ENCODE peak calls at places on chromosome 2, in four cellular contexts. N is CD4-positive, alpha-beta memory T cell; D is hepatocyte; B is CD8-positive, alpha-beta T cell. U is an unnamed sample.

GRCh38 chr2:158518083-158518482 is 61.3 kb downstream of the PKP4 start:
- DNase-seq in B (no peak), D (no peak), N (no peak), U (no peak)

GRCh38 chr2:73107211-73107926 is 5.4 kb downstream of the RAB11FIP5 start:
- DNase-seq in N (peak), D (no peak), B (no peak), U (no peak)

GRCh38 chr2:59167514-59167913 is 926.4 kb upstream of the FANCL start:
- DNase-seq in B (no peak), N (no peak), D (no peak), U (no peak)

GRCh38 chr2:219444566-219445091 is 10.0 kb downstream of the SPEG start:
- DNase-seq in B (no peak), D (no peak), N (no peak), U (no peak)

GRCh38 chr2:199335502-199335901 is 122.2 kb downstream of the SATB2 start:
- DNase-seq in B (no peak), D (no peak), N (no peak), U (no peak)

GRCh38 chr2:193701484-193701883 is 1506.8 kb upstream of the TMEFF2 start:
- DNase-seq in D (no peak), N (no peak), B (no peak), U (no peak)

GRCh38 chr2:161384864-161385263 is 31.2 kb upstream of the TBR1 start:
- DNase-seq in B (no peak), D (no peak), N (peak), U (no peak)

GRCh38 chr2:16617282-16618266 is 48.1 kb downstream of the CYRIA start:
- DNase-seq in B (no peak), D (peak), N (no peak), U (peak)

GRCh38 chr2:74505448-74506246 is 1.8 kb downstream of the PCGF1 start:
- DNase-seq in B (no peak), N (no peak), D (no peak), U (no peak)

GRCh38 chr2:2898744-2899143 is 478.9 kb downstream of the EIPR1 start:
- DNase-seq in D (no peak), N (no peak), B (no peak), U (no peak)

GRCh38 chr2:219497495-219498279 is 1.0 kb upstream of the GMPPA start:
- DNase-seq in N (no peak), B (no peak), D (peak), U (peak)

GRCh38 chr2:96503637-96504243 is 1.4 kb downstream of the NEURL3 start:
- DNase-seq in B (no peak), D (no peak), N (no peak), U (no peak)

GRCh38 chr2:80312282-80312839 is 7.8 kb upstream of the LRRTM1 start:
- DNase-seq in B (no peak), D (no peak), N (no peak), U (no peak)
- H3K27ac ChIP-seq in B (no peak), D (no peak), N (no peak), U (no peak)

GRCh38 chr2:64262068-64262467 is 117.8 kb upstream of the PELI1 start:
- DNase-seq in N (no peak), D (peak), B (no peak), U (no peak)

GRCh38 chr2:64262816-64263215 is 118.6 kb upstream of the PELI1 start:
- DNase-seq in N (no peak), B (no peak), D (no peak), U (no peak)

GRCh38 chr2:64260093-64260808 is 116.0 kb upstream of the PELI1 start:
- DNase-seq in B (no peak), D (no peak), N (no peak), U (no peak)

GRCh38 chr2:64259301-64259700 is 115.1 kb upstream of the PELI1 start:
- DNase-seq in N (no peak), B (no peak), D (no peak), U (no peak)

GRCh38 chr2:64260817-64261216 is 116.6 kb upstream of the PELI1 start:
- DNase-seq in D (no peak), N (peak), B (no peak), U (no peak)
- H3K27ac ChIP-seq in D (peak), N (peak), B (no peak), U (peak)

DNA sequence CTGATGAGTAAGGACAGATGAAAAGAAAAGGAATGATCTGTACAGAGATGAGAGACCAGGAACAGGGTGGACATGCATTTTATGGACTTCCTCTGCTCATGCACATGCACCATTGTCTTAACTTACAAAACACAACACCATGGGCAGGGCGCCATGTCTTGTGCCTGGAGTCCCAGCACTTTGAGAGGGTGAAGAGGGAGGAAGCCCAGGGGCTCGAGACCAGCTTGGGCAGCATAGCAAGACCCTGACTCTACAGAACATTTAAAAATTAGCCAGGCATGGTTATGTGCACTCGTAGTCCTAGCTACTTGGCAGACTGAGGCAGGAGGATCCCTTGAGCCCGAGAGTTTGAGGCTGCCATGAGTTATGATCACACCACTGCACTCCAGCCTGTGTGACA is 86.9 kb downstream of the ZFP36L2 start:
- DNase-seq in B (no peak), D (peak), N (no peak), U (no peak)
- H3K27ac ChIP-seq in B (peak), D (no peak), N (peak), U (no peak)

DNA sequence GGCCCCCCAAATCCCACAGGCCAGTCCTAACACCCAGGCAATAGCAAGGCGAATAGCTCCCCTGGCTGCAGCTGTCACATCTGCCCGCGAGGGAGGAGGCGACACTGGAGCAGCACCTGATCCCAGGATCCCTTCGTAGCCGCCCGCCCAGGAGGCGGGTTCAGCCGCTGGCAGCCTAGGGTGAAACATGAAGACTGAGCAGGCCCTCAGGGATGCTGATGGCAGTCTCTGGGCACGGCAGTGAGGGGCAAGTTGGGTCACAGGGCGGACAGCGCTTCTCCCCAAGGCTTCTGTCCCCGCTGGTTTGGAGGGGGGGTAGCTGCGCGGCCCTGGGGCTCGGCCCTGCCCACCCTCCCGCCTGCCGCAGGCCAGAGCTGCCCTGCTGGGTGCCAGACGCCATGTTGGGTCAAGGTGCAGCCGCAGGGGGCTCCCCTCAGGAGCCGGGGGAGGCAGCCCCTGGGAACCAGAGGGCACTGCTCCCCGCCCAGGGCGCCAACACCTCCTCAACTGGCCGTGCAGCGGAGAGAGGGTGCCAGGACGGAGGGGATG is 1.9 kb downstream of the DNMT3A start:
- DNase-seq in D (peak), N (peak), B (no peak), U (no peak)
- H3K27ac ChIP-seq in D (peak), N (peak), B (no peak), U (peak)

DNA sequence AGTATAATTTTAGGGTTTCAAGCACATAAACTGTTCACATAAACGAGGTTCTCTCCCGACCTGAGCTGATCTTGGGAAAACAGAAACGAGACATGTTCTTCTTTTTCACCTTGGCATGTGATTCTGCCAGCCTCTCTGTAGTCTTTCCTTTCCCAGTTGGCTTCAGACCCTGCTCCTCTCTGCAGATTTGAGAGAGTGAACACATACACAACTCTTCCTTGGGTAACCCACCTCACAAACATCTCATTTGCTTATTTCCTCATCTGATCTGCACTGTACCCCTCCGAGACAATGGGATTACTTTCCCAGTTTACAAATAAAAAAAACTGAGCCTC is 46.1 kb downstream of the REEP1 start:
- DNase-seq in B (no peak), N (no peak), D (no peak), U (no peak)
- H3K27ac ChIP-seq in B (no peak), N (no peak), D (no peak), U (no peak)

GRCh38 chr2:241161646-241162281 is 11.5 kb downstream of the PPP1R7 start:
- DNase-seq in D (peak), N (no peak), B (no peak), U (no peak)
- H3K27ac ChIP-seq in D (no peak), N (no peak), B (no peak), U (peak)

DNA sequence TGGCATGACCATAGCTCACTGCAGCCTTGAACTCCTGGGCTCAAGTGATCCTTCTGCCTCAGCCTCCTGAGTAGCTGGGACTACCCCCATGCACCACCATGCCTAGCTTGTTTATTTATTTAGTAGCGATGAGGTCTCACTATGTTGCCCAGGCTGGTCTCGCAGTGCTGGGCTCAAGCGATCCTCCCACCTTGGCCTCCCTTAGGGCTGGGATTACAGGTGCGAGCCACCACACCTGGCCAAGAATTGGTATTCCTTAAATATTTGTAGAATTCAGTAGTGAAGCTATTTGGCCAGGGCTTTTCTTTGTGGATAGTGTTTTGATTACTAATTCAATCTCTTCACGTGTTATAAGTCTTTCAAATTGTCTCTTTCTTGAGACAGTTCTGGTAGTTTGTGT is 56.0 kb downstream of the ODC1 start:
- DNase-seq in B (no peak), N (no peak), D (no peak), U (no peak)
- H3K27ac ChIP-seq in B (no peak), N (no peak), D (no peak), U (no peak)

GRCh38 chr2:121519732-121520640 is 10.7 kb upstream of the RNU4ATAC start:
- DNase-seq in N (no peak), D (no peak), B (no peak), U (peak)
- H3K27ac ChIP-seq in N (no peak), D (no peak), B (no peak), U (peak)

GRCh38 chr2:126947090-126947404 is 48.4 kb downstream of the TEX51 start:
- DNase-seq in B (no peak), N (no peak), D (no peak), U (no peak)
- H3K27ac ChIP-seq in B (no peak), N (no peak), D (peak), U (no peak)

GRCh38 chr2:104938226-104938941 is 84.5 kb downstream of the POU3F3 start:
- DNase-seq in N (no peak), B (no peak), D (no peak), U (no peak)
- H3K27ac ChIP-seq in N (no peak), B (no peak), D (no peak), U (no peak)

U was measured in substantia nigra.